ENCODE peak calls at places on chromosomes 2 and 18, in five cellular contexts. D, V, N, H and G are unnamed samples.

GRCh38 chr2:11270891-11271290 is 73.5 kb downstream of the ROCK2 start:
- DNase-seq in D (no peak), V (no peak), N (peak; percentile 75), H (no peak), G (peak; percentile 29)

GRCh38 chr2:166246901-166247300 is 119.1 kb upstream of the SCN1A start:
- DNase-seq in D (no peak), V (no peak), N (peak; percentile 54), H (no peak), G (no peak)

GRCh38 chr2:241214766-241215165 is 26.3 kb downstream of the ANO7 start:
- DNase-seq in D (no peak), V (no peak), N (no peak), H (no peak), G (no peak)

GRCh38 chr2:16653799-16654198 is 11.8 kb downstream of the CYRIA start:
- DNase-seq in D (no peak), V (no peak), N (no peak), H (no peak), G (no peak)

GRCh38 chr18:48580782-48581181 is 42.0 kb downstream of the CTIF start:
- DNase-seq in D (peak; percentile 65), V (peak; percentile 79), N (peak; percentile 18), H (no peak), G (no peak)

GRCh38 chr18:2627821-2628276 is 27.7 kb upstream of the SMCHD1 start:
- DNase-seq in D (no peak), V (no peak), N (no peak), H (no peak), G (no peak)

GRCh38 chr2:3229221-3229620 is 148.4 kb downstream of the EIPR1 start:
- DNase-seq in D (no peak), V (no peak), N (no peak), H (no peak), G (no peak)

GRCh38 chr2:223235986-223236385 is 184.0 kb downstream of the KCNE4 start:
- DNase-seq in D (no peak), V (no peak), N (no peak), H (no peak), G (no peak)

GRCh38 chr2:138536302-138536701 is 34.7 kb downstream of the SPOPL start:
- DNase-seq in D (peak; percentile 60), V (no peak), N (peak; percentile 46), H (peak; percentile 8), G (peak; percentile 20)

GRCh38 chr18:29007986-29008654 is 831.2 kb upstream of the CDH2 start:
- DNase-seq in D (peak; percentile 12), V (no peak), N (no peak), H (no peak), G (no peak)

GRCh38 chr2:239288951-239289481 is 111.8 kb downstream of the HDAC4 start:
- DNase-seq in D (no peak), V (peak; percentile 60), N (peak; percentile 92), H (no peak), G (no peak)

GRCh38 chr2:43041167-43041566 is 185.2 kb downstream of the ZFP36L2 start:
- DNase-seq in D (no peak), V (no peak), N (no peak), H (no peak), G (no peak)

GRCh38 chr18:32346667-32347066 is 124.0 kb downstream of the GAREM1 start:
- DNase-seq in D (peak; percentile 52), V (no peak), N (no peak), H (no peak), G (no peak)

GRCh38 chr2:162091325-162092007 is 17.5 kb upstream of the DPP4 start:
- DNase-seq in D (peak; percentile 64), V (no peak), N (peak; percentile 62), H (no peak), G (no peak)

GRCh38 chr18:28177828-28178635 is 1.1 kb upstream of the CDH2 start:
- DNase-seq in D (peak; percentile 82), V (no peak), N (peak; percentile 54), H (no peak), G (no peak)

GRCh38 chr2:231388725-231389346 is 6.7 kb upstream of the B3GNT7 start:
- DNase-seq in D (no peak), V (no peak), N (no peak), H (no peak), G (no peak)

GRCh38 chr2:219689676-219690628 is 62.5 kb downstream of the SLC4A3 start:
- DNase-seq in D (peak; percentile 67), V (no peak), N (peak; percentile 81), H (peak; percentile 45), G (no peak)

GRCh38 chr18:75802681-75803080 is 375.2 kb upstream of the SMIM21 start:
- DNase-seq in D (no peak), V (no peak), N (no peak), H (no peak), G (no peak)

GRCh38 chr2:113181491-113182051 is 7.8 kb downstream of the PSD4 start:
- DNase-seq in D (no peak), V (peak; percentile 37), N (no peak), H (no peak), G (no peak)

GRCh38 chr2:1498176-1498575 is 84.9 kb downstream of the TPO start:
- DNase-seq in D (no peak), V (peak; percentile 24), N (no peak), H (no peak), G (no peak)

GRCh38 chr2:24943427-24943826 is 23.4 kb upstream of the ADCY3 start:
- DNase-seq in D (no peak), V (no peak), N (no peak), H (no peak), G (no peak)

GRCh38 chr2:239830718-239831271 is 194.3 kb downstream of the NDUFA10 start:
- DNase-seq in D (no peak), V (peak; percentile 57), N (no peak), H (no peak), G (no peak)

GRCh38 chr2:128594953-128595677 is 276.4 kb upstream of the HS6ST1 start:
- DNase-seq in D (no peak), V (no peak), N (no peak), H (no peak), G (no peak)

GRCh38 chr2:153230977-153231376 is 247.6 kb downstream of the RPRM start:
- DNase-seq in D (no peak), V (no peak), N (no peak), H (no peak), G (no peak)

GRCh38 chr2:159285433-159285832 is 1.1 kb downstream of the WDSUB1 start:
- DNase-seq in D (no peak), V (no peak), N (no peak), H (no peak), G (no peak)

GRCh38 chr2:61550375-61551209 is 12.4 kb upstream of the XPO1 start:
- DNase-seq in D (no peak), V (no peak), N (no peak), H (no peak), G (no peak)

GRCh38 chr2:16035747-16036745 is 95.7 kb downstream of the MYCN start:
- DNase-seq in D (no peak), V (no peak), N (no peak), H (no peak), G (no peak)

GRCh38 chr2:239395524-239395923 is 5.3 kb downstream of the HDAC4 start:
- DNase-seq in D (no peak), V (no peak), N (no peak), H (no peak), G (no peak)

GRCh38 chr2:238338710-238339394 is 18.5 kb downstream of the TRAF3IP1 start:
- DNase-seq in D (peak; percentile 56), V (no peak), N (no peak), H (no peak), G (no peak)

DNA sequence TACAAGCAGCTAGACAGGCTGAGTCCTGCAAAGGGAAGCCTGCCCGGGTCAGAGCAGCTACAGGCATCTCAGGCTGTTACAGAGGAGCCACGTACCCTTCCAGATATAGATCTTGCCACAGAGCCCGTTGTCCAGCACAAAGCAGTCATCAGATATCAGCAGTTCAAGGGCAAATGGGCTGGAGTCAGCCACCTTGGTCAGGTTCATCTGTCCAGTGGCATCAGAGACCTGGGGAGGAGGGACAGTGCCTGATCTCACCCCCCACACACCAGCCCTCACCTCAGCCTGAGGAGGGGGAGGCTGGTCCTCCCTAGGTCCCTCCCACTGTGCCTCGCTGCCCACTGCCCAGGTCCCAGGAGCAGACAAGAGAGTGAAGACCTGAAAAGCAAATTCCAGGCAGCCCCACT is 12.2 kb downstream of the CAPG start:
- DNase-seq in D (no peak), V (peak; percentile 46), N (no peak), H (no peak), G (no peak)
- H3K4me3 ChIP-seq in D (no peak overlapping the region), V (no peak overlapping the region), N (no peak overlapping the region), H (no peak overlapping the region), G (no peak overlapping the region)

GRCh38 chr2:118495278-118495677 is 352.2 kb downstream of the EN1 start:
- DNase-seq in D (no peak), V (no peak), N (no peak), H (no peak), G (no peak)

GRCh38 chr2:118496467-118496866 is 351.0 kb downstream of the EN1 start:
- DNase-seq in D (no peak), V (no peak), N (no peak), H (no peak), G (no peak)

GRCh38 chr2:118489712-118490255 is 357.7 kb downstream of the EN1 start:
- DNase-seq in D (peak; percentile 25), V (no peak), N (no peak), H (no peak), G (no peak)

GRCh38 chr2:118490323-118490722 is 357.1 kb downstream of the EN1 start:
- DNase-seq in D (peak; percentile 59), V (no peak), N (no peak), H (no peak), G (no peak)

GRCh38 chr2:118492335-118492734 is 355.1 kb downstream of the EN1 start:
- DNase-seq in D (peak; percentile 68), V (no peak), N (peak; percentile 17), H (no peak), G (no peak)
- TF ChIP-seq CTCF in D (peak; percentile 60), V (no peak), N (peak; percentile 38), H (peak; percentile 25), G (peak; percentile 47)

DNA sequence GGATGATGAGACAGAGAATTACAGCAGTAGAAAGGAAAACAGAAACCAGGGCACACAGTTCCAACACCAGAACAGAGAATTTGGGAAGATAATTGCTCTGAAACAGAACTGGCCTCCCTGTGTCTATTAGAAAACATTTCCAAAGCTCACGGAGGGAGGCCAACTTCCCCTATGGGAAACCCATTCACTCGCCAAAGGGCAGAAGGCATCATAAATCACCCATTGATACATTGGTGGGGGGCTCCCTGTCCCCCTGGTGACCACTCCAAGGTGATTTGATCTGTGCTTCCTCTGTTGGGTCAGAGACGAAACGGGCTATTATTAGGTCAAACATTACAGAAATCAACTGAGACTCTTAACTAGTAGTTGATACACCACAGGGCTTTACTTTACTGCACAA is 3.8 kb downstream of the ARL4C start:
- DNase-seq in D (no peak), V (no peak), N (no peak), H (no peak), G (no peak)
- H3K4me3 ChIP-seq in D (no peak overlapping the region), V (peak overlapping the region; percentile 70), N (no peak overlapping the region), H (peak overlapping the region; percentile 2), G (peak overlapping the region; percentile 97)

GRCh38 chr2:9771101-9771449 is 72.2 kb upstream of the TAF1B start:
- DNase-seq in D (no peak), V (no peak), N (no peak), H (no peak), G (no peak)

GRCh38 chr2:9770006-9770307 is 73.3 kb upstream of the TAF1B start:
- DNase-seq in D (no peak), V (no peak), N (no peak), H (no peak), G (no peak)

GRCh38 chr2:9770308-9771100 is 72.8 kb upstream of the TAF1B start:
- DNase-seq in D (peak; percentile 92), V (peak; percentile 81), N (peak; percentile 78), H (no peak), G (no peak)

GRCh38 chr2:9772035-9772998 is 71.0 kb upstream of the TAF1B start:
- DNase-seq in D (no peak), V (no peak), N (no peak), H (no peak), G (no peak)

GRCh38 chr2:9771481-9772017 is 71.7 kb upstream of the TAF1B start:
- DNase-seq in D (peak; percentile 58), V (peak; percentile 76), N (peak; percentile 81), H (peak; percentile 74), G (peak; percentile 69)
- TF ChIP-seq CTCF in D (no peak), V (no peak), N (peak; percentile 11), H (peak; percentile 47), G (peak; percentile 41)